ENCODE peak calls at places on chromosome 13, in nine cellular contexts. One of them, this sample, is unnamed.

GRCh38 chr13:28286263-28286662 is 147.9 kb downstream of the PAN3 start:
- DNase-seq in breast epithelium: no peak
- DNase-seq in anterior cingulate cortex: no peak
- DNase-seq in fibroblast of pulmonary artery: no peak
- DNase-seq in CMK: no peak
- DNase-seq in CD4-positive, CD25-positive, alpha-beta regulatory T cell: no peak
- DNase-seq in left cardiac atrium: no peak
- DNase-seq in dermis microvascular lymphatic vessel endothelial cell: no peak
- DNase-seq in HT1080: no peak
- DNase-seq in this sample: no peak

GRCh38 chr13:44402902-44403719 is 29.5 kb downstream of the SERP2 start:
- DNase-seq in CMK: no peak
- DNase-seq in dermis microvascular lymphatic vessel endothelial cell: no peak
- DNase-seq in breast epithelium: peak; percentile 92
- DNase-seq in anterior cingulate cortex: no peak
- DNase-seq in left cardiac atrium: no peak
- DNase-seq in HT1080: no peak
- DNase-seq in CD4-positive, CD25-positive, alpha-beta regulatory T cell: no peak
- DNase-seq in fibroblast of pulmonary artery: no peak
- DNase-seq in this sample: no peak

GRCh38 chr13:41054212-41054877 is 7.0 kb upstream of the WBP4 start:
- DNase-seq in HT1080: peak; percentile 47
- DNase-seq in CD4-positive, CD25-positive, alpha-beta regulatory T cell: peak; percentile 22
- DNase-seq in breast epithelium: no peak
- DNase-seq in CMK: no peak
- DNase-seq in anterior cingulate cortex: no peak
- DNase-seq in fibroblast of pulmonary artery: peak; percentile 64
- DNase-seq in left cardiac atrium: no peak
- DNase-seq in dermis microvascular lymphatic vessel endothelial cell: peak; percentile 70
- DNase-seq in this sample: peak; percentile 44

GRCh38 chr13:39729161-39729560 is 73.7 kb downstream of the COG6 start:
- DNase-seq in left cardiac atrium: no peak
- DNase-seq in HT1080: no peak
- DNase-seq in breast epithelium: no peak
- DNase-seq in fibroblast of pulmonary artery: peak; percentile 28
- DNase-seq in dermis microvascular lymphatic vessel endothelial cell: peak; percentile 74
- DNase-seq in CD4-positive, CD25-positive, alpha-beta regulatory T cell: no peak
- DNase-seq in anterior cingulate cortex: no peak
- DNase-seq in CMK: no peak
- DNase-seq in this sample: no peak

GRCh38 chr13:99656843-99657506 is 155.7 kb downstream of the TM9SF2 start:
- DNase-seq in fibroblast of pulmonary artery: no peak
- DNase-seq in HT1080: no peak
- DNase-seq in CMK: no peak
- DNase-seq in breast epithelium: no peak
- DNase-seq in CD4-positive, CD25-positive, alpha-beta regulatory T cell: peak; percentile 10
- DNase-seq in anterior cingulate cortex: no peak
- DNase-seq in dermis microvascular lymphatic vessel endothelial cell: no peak
- DNase-seq in left cardiac atrium: no peak
- DNase-seq in this sample: no peak

GRCh38 chr13:30375436-30375835 is 46.9 kb upstream of the UBE2L5 start:
- DNase-seq in anterior cingulate cortex: no peak
- DNase-seq in HT1080: no peak
- DNase-seq in dermis microvascular lymphatic vessel endothelial cell: no peak
- DNase-seq in fibroblast of pulmonary artery: no peak
- DNase-seq in CD4-positive, CD25-positive, alpha-beta regulatory T cell: no peak
- DNase-seq in breast epithelium: no peak
- DNase-seq in CMK: no peak
- DNase-seq in left cardiac atrium: no peak
- DNase-seq in this sample: no peak

GRCh38 chr13:112183544-112184145 is 116.7 kb downstream of the SOX1 start:
- DNase-seq in dermis microvascular lymphatic vessel endothelial cell: no peak
- DNase-seq in CMK: no peak
- DNase-seq in left cardiac atrium: no peak
- DNase-seq in CD4-positive, CD25-positive, alpha-beta regulatory T cell: no peak
- DNase-seq in breast epithelium: no peak
- DNase-seq in HT1080: no peak
- DNase-seq in fibroblast of pulmonary artery: no peak
- DNase-seq in anterior cingulate cortex: no peak
- DNase-seq in this sample: no peak

GRCh38 chr13:33542309-33543088 is 256.9 kb upstream of the STARD13 start:
- DNase-seq in fibroblast of pulmonary artery: peak; percentile 100
- DNase-seq in HT1080: peak; percentile 99
- DNase-seq in CMK: peak; percentile 67
- DNase-seq in left cardiac atrium: peak; percentile 99
- DNase-seq in anterior cingulate cortex: peak; percentile 96
- DNase-seq in breast epithelium: peak; percentile 97
- DNase-seq in CD4-positive, CD25-positive, alpha-beta regulatory T cell: peak; percentile 97
- DNase-seq in dermis microvascular lymphatic vessel endothelial cell: peak; percentile 100
- DNase-seq in this sample: peak; percentile 100

GRCh38 chr13:98039261-98039660 is 85.8 kb downstream of the IPO5 start:
- DNase-seq in fibroblast of pulmonary artery: no peak
- DNase-seq in left cardiac atrium: no peak
- DNase-seq in CD4-positive, CD25-positive, alpha-beta regulatory T cell: no peak
- DNase-seq in breast epithelium: no peak
- DNase-seq in HT1080: no peak
- DNase-seq in dermis microvascular lymphatic vessel endothelial cell: no peak
- DNase-seq in anterior cingulate cortex: no peak
- DNase-seq in CMK: no peak
- DNase-seq in this sample: no peak

GRCh38 chr13:96822900-96823299 is 171.4 kb downstream of the OXGR1 start:
- DNase-seq in anterior cingulate cortex: no peak
- DNase-seq in CMK: no peak
- DNase-seq in HT1080: peak; percentile 47
- DNase-seq in breast epithelium: no peak
- DNase-seq in CD4-positive, CD25-positive, alpha-beta regulatory T cell: no peak
- DNase-seq in left cardiac atrium: no peak
- DNase-seq in fibroblast of pulmonary artery: peak; percentile 35
- DNase-seq in dermis microvascular lymphatic vessel endothelial cell: peak; percentile 7
- DNase-seq in this sample: no peak

GRCh38 chr13:32669030-32669646 is 82.9 kb downstream of the PDS5B start:
- DNase-seq in anterior cingulate cortex: no peak
- DNase-seq in breast epithelium: no peak
- DNase-seq in CMK: no peak
- DNase-seq in HT1080: peak; percentile 38
- DNase-seq in left cardiac atrium: no peak
- DNase-seq in dermis microvascular lymphatic vessel endothelial cell: peak; percentile 71
- DNase-seq in fibroblast of pulmonary artery: peak; percentile 76
- DNase-seq in CD4-positive, CD25-positive, alpha-beta regulatory T cell: no peak
- DNase-seq in this sample: peak; percentile 18

GRCh38 chr13:99320693-99321481 is 13.7 kb upstream of the GPR183 start:
- DNase-seq in breast epithelium: no peak
- DNase-seq in left cardiac atrium: no peak
- DNase-seq in HT1080: peak; percentile 80
- DNase-seq in CD4-positive, CD25-positive, alpha-beta regulatory T cell: peak; percentile 25
- DNase-seq in dermis microvascular lymphatic vessel endothelial cell: peak; percentile 98
- DNase-seq in CMK: peak; percentile 12
- DNase-seq in anterior cingulate cortex: no peak
- DNase-seq in fibroblast of pulmonary artery: peak; percentile 93
- DNase-seq in this sample: no peak

GRCh38 chr13:30792257-30793000 is 57.1 kb downstream of the ALOX5AP start:
- DNase-seq in dermis microvascular lymphatic vessel endothelial cell: peak; percentile 97
- DNase-seq in breast epithelium: peak; percentile 87
- DNase-seq in anterior cingulate cortex: peak; percentile 15
- DNase-seq in left cardiac atrium: peak; percentile 84
- DNase-seq in HT1080: peak; percentile 92
- DNase-seq in fibroblast of pulmonary artery: peak; percentile 92
- DNase-seq in CD4-positive, CD25-positive, alpha-beta regulatory T cell: no peak
- DNase-seq in CMK: no peak
- DNase-seq in this sample: no peak

GRCh38 chr13:96678801-96679200 is 315.5 kb downstream of the OXGR1 start:
- DNase-seq in breast epithelium: no peak
- DNase-seq in fibroblast of pulmonary artery: no peak
- DNase-seq in anterior cingulate cortex: no peak
- DNase-seq in left cardiac atrium: no peak
- DNase-seq in CD4-positive, CD25-positive, alpha-beta regulatory T cell: no peak
- DNase-seq in dermis microvascular lymphatic vessel endothelial cell: no peak
- DNase-seq in HT1080: no peak
- DNase-seq in CMK: no peak
- DNase-seq in this sample: no peak

GRCh38 chr13:46035066-46035465 is 17.5 kb downstream of the ZC3H13 start:
- DNase-seq in dermis microvascular lymphatic vessel endothelial cell: no peak
- DNase-seq in CD4-positive, CD25-positive, alpha-beta regulatory T cell: no peak
- DNase-seq in left cardiac atrium: no peak
- DNase-seq in HT1080: no peak
- DNase-seq in anterior cingulate cortex: no peak
- DNase-seq in fibroblast of pulmonary artery: no peak
- DNase-seq in breast epithelium: no peak
- DNase-seq in CMK: no peak
- DNase-seq in this sample: no peak

GRCh38 chr13:27977476-27978300 is 8.6 kb upstream of the CDX2 start:
- DNase-seq in left cardiac atrium: no peak
- DNase-seq in fibroblast of pulmonary artery: peak; percentile 13
- DNase-seq in breast epithelium: no peak
- DNase-seq in anterior cingulate cortex: no peak
- DNase-seq in CMK: no peak
- DNase-seq in HT1080: no peak
- DNase-seq in dermis microvascular lymphatic vessel endothelial cell: peak; percentile 33
- DNase-seq in CD4-positive, CD25-positive, alpha-beta regulatory T cell: no peak
- DNase-seq in this sample: no peak

GRCh38 chr13:111503905-111504695 is 183.7 kb downstream of the TEX29 start:
- DNase-seq in HT1080: no peak
- DNase-seq in anterior cingulate cortex: no peak
- DNase-seq in breast epithelium: peak; percentile 10
- DNase-seq in left cardiac atrium: no peak
- DNase-seq in dermis microvascular lymphatic vessel endothelial cell: no peak
- DNase-seq in CMK: no peak
- DNase-seq in CD4-positive, CD25-positive, alpha-beta regulatory T cell: no peak
- DNase-seq in fibroblast of pulmonary artery: no peak
- DNase-seq in this sample: no peak

GRCh38 chr13:94335786-94336357 is 143.6 kb downstream of the DCT start:
- DNase-seq in HT1080: peak; percentile 23
- DNase-seq in anterior cingulate cortex: no peak
- DNase-seq in breast epithelium: no peak
- DNase-seq in dermis microvascular lymphatic vessel endothelial cell: no peak
- DNase-seq in CD4-positive, CD25-positive, alpha-beta regulatory T cell: no peak
- DNase-seq in fibroblast of pulmonary artery: no peak
- DNase-seq in left cardiac atrium: no peak
- DNase-seq in CMK: no peak
- DNase-seq in this sample: no peak

GRCh38 chr13:46544208-46544607 is 8.8 kb upstream of the LRCH1 start:
- DNase-seq in dermis microvascular lymphatic vessel endothelial cell: no peak
- DNase-seq in fibroblast of pulmonary artery: no peak
- DNase-seq in breast epithelium: no peak
- DNase-seq in HT1080: no peak
- DNase-seq in left cardiac atrium: no peak
- DNase-seq in CMK: no peak
- DNase-seq in CD4-positive, CD25-positive, alpha-beta regulatory T cell: no peak
- DNase-seq in anterior cingulate cortex: no peak
- DNase-seq in this sample: no peak

GRCh38 chr13:34506796-34507195 is 435.3 kb upstream of the NBEA start:
- DNase-seq in fibroblast of pulmonary artery: no peak
- DNase-seq in CMK: no peak
- DNase-seq in dermis microvascular lymphatic vessel endothelial cell: no peak
- DNase-seq in HT1080: peak; percentile 19
- DNase-seq in CD4-positive, CD25-positive, alpha-beta regulatory T cell: no peak
- DNase-seq in breast epithelium: no peak
- DNase-seq in left cardiac atrium: no peak
- DNase-seq in anterior cingulate cortex: no peak
- DNase-seq in this sample: no peak

GRCh38 chr13:103525530-103525929 is 459.3 kb upstream of the SLC10A2 start:
- DNase-seq in CMK: no peak
- DNase-seq in CD4-positive, CD25-positive, alpha-beta regulatory T cell: no peak
- DNase-seq in anterior cingulate cortex: no peak
- DNase-seq in breast epithelium: no peak
- DNase-seq in HT1080: no peak
- DNase-seq in fibroblast of pulmonary artery: no peak
- DNase-seq in left cardiac atrium: no peak
- DNase-seq in dermis microvascular lymphatic vessel endothelial cell: no peak
- DNase-seq in this sample: no peak

GRCh38 chr13:31042501-31043165 is 110.2 kb downstream of the TEX26 start:
- DNase-seq in CMK: no peak
- DNase-seq in left cardiac atrium: no peak
- DNase-seq in dermis microvascular lymphatic vessel endothelial cell: no peak
- DNase-seq in HT1080: no peak
- DNase-seq in CD4-positive, CD25-positive, alpha-beta regulatory T cell: no peak
- DNase-seq in breast epithelium: no peak
- DNase-seq in anterior cingulate cortex: no peak
- DNase-seq in fibroblast of pulmonary artery: no peak
- DNase-seq in this sample: no peak

GRCh38 chr13:59873856-59874255 is 289.9 kb downstream of the DIAPH3 start:
- DNase-seq in fibroblast of pulmonary artery: no peak
- DNase-seq in CD4-positive, CD25-positive, alpha-beta regulatory T cell: no peak
- DNase-seq in dermis microvascular lymphatic vessel endothelial cell: no peak
- DNase-seq in CMK: no peak
- DNase-seq in breast epithelium: no peak
- DNase-seq in left cardiac atrium: no peak
- DNase-seq in anterior cingulate cortex: no peak
- DNase-seq in HT1080: no peak
- DNase-seq in this sample: no peak

GRCh38 chr13:113411216-113412023 is 41.9 kb downstream of the ADPRHL1 start:
- DNase-seq in breast epithelium: no peak
- DNase-seq in left cardiac atrium: peak; percentile 69
- DNase-seq in HT1080: peak; percentile 84
- DNase-seq in dermis microvascular lymphatic vessel endothelial cell: no peak
- DNase-seq in CD4-positive, CD25-positive, alpha-beta regulatory T cell: no peak
- DNase-seq in CMK: no peak
- DNase-seq in anterior cingulate cortex: no peak
- DNase-seq in fibroblast of pulmonary artery: peak; percentile 70
- DNase-seq in this sample: no peak

GRCh38 chr13:40580566-40581276 is 85.7 kb downstream of the FOXO1 start:
- DNase-seq in CD4-positive, CD25-positive, alpha-beta regulatory T cell: no peak
- DNase-seq in CMK: no peak
- DNase-seq in left cardiac atrium: no peak
- DNase-seq in dermis microvascular lymphatic vessel endothelial cell: peak; percentile 51
- DNase-seq in HT1080: no peak
- DNase-seq in anterior cingulate cortex: no peak
- DNase-seq in fibroblast of pulmonary artery: no peak
- DNase-seq in breast epithelium: no peak
- DNase-seq in this sample: no peak

GRCh38 chr13:104773775-104774174 is 1707.6 kb upstream of the SLC10A2 start:
- DNase-seq in CMK: no peak
- DNase-seq in HT1080: peak; percentile 57
- DNase-seq in dermis microvascular lymphatic vessel endothelial cell: peak; percentile 46
- DNase-seq in left cardiac atrium: no peak
- DNase-seq in breast epithelium: no peak
- DNase-seq in CD4-positive, CD25-positive, alpha-beta regulatory T cell: no peak
- DNase-seq in anterior cingulate cortex: no peak
- DNase-seq in fibroblast of pulmonary artery: peak; percentile 70
- DNase-seq in this sample: no peak

GRCh38 chr13:108342369-108343289 is 73.1 kb downstream of the TNFSF13B start:
- DNase-seq in anterior cingulate cortex: no peak
- DNase-seq in breast epithelium: no peak
- DNase-seq in dermis microvascular lymphatic vessel endothelial cell: peak; percentile 23
- DNase-seq in CMK: no peak
- DNase-seq in left cardiac atrium: no peak
- DNase-seq in HT1080: peak; percentile 22
- DNase-seq in CD4-positive, CD25-positive, alpha-beta regulatory T cell: no peak
- DNase-seq in fibroblast of pulmonary artery: peak; percentile 56
- DNase-seq in this sample: no peak

GRCh38 chr13:102172406-102172805 is 229.4 kb downstream of the FGF14 start:
- DNase-seq in breast epithelium: no peak
- DNase-seq in CMK: no peak
- DNase-seq in left cardiac atrium: no peak
- DNase-seq in CD4-positive, CD25-positive, alpha-beta regulatory T cell: no peak
- DNase-seq in dermis microvascular lymphatic vessel endothelial cell: no peak
- DNase-seq in fibroblast of pulmonary artery: no peak
- DNase-seq in HT1080: no peak
- DNase-seq in anterior cingulate cortex: no peak
- DNase-seq in this sample: no peak

GRCh38 chr13:49357694-49358093 is 86.2 kb downstream of the CAB39L start:
- DNase-seq in fibroblast of pulmonary artery: peak; percentile 30
- DNase-seq in left cardiac atrium: no peak
- DNase-seq in anterior cingulate cortex: no peak
- DNase-seq in CD4-positive, CD25-positive, alpha-beta regulatory T cell: no peak
- DNase-seq in breast epithelium: no peak
- DNase-seq in dermis microvascular lymphatic vessel endothelial cell: no peak
- DNase-seq in CMK: no peak
- DNase-seq in HT1080: peak; percentile 41
- DNase-seq in this sample: no peak

GRCh38 chr13:40344270-40345148 is 321.9 kb downstream of the FOXO1 start:
- DNase-seq in breast epithelium: no peak
- DNase-seq in HT1080: no peak
- DNase-seq in left cardiac atrium: no peak
- DNase-seq in CD4-positive, CD25-positive, alpha-beta regulatory T cell: no peak
- DNase-seq in dermis microvascular lymphatic vessel endothelial cell: no peak
- DNase-seq in anterior cingulate cortex: no peak
- DNase-seq in CMK: no peak
- DNase-seq in fibroblast of pulmonary artery: peak; percentile 66
- DNase-seq in this sample: no peak

GRCh38 chr13:58085819-58086218 is 454.3 kb downstream of the PCDH17 start:
- DNase-seq in HT1080: peak; percentile 62
- DNase-seq in breast epithelium: no peak
- DNase-seq in dermis microvascular lymphatic vessel endothelial cell: no peak
- DNase-seq in anterior cingulate cortex: no peak
- DNase-seq in fibroblast of pulmonary artery: peak; percentile 1
- DNase-seq in left cardiac atrium: no peak
- DNase-seq in CMK: peak; percentile 9
- DNase-seq in CD4-positive, CD25-positive, alpha-beta regulatory T cell: no peak
- DNase-seq in this sample: no peak